ENCODE peak calls at places on chromosomes 3 and 15, in six cellular contexts. L is HL-60, G is HepG2, E is A549, J is SK-N-SH, W is HCT116. X is an unnamed sample.

GRCh38 chr3:195119461-195120198 is 151.3 kb downstream of the XXYLT1 start:
- DNase-seq in L (no peak), G (peak), E (peak), J (no peak), W (no peak), X (peak)

GRCh38 chr3:136713961-136714514 is 38.1 kb downstream of the STAG1 start:
- DNase-seq in L (peak), G (no peak), E (no peak), J (no peak), W (no peak), X (no peak)

GRCh38 chr3:63766261-63766660 is 52.8 kb upstream of the C3orf49 start:
- DNase-seq in L (no peak), G (no peak), E (no peak), J (no peak), W (no peak), X (no peak)

GRCh38 chr3:114216186-114216970 is 21.0 kb downstream of the ZNF80 start:
- DNase-seq in L (no peak), G (no peak), E (no peak), J (no peak), W (no peak), X (no peak)

GRCh38 chr3:113297741-113298320 is 86.5 kb downstream of the BOC start:
- DNase-seq in L (no peak), G (no peak), E (no peak), J (peak), W (no peak), X (no peak)

GRCh38 chr3:43674345-43675085 is 16.2 kb upstream of the ABHD5 start:
- DNase-seq in L (no peak), G (no peak), E (no peak), J (no peak), W (no peak), X (no peak)

GRCh38 chr15:60703196-60703933 is 224.4 kb upstream of the ICE2 start:
- DNase-seq in L (no peak), G (no peak), E (no peak), J (no peak), W (no peak), X (no peak)

GRCh38 chr15:78638658-78639314 is 2.2 kb downstream of the CHRNB4 start:
- DNase-seq in L (no peak), G (peak), E (peak), J (peak), W (peak), X (peak)

GRCh38 chr3:33687406-33688010 is 30.5 kb downstream of the CLASP2 start:
- DNase-seq in L (no peak), G (no peak), E (no peak), J (peak), W (no peak), X (no peak)

GRCh38 chr3:33839283-33839682 is 40.9 kb downstream of the PDCD6IP start:
- DNase-seq in L (no peak), G (no peak), E (no peak), J (no peak), W (no peak), X (no peak)

GRCh38 chr3:24185738-24186384 is 240.8 kb downstream of the NR1D2 start:
- DNase-seq in L (no peak), G (peak), E (peak), J (peak), W (peak), X (peak)

GRCh38 chr3:53834429-53835095 is 11.7 kb downstream of the CHDH start:
- DNase-seq in L (peak), G (no peak), E (no peak), J (no peak), W (no peak), X (no peak)

GRCh38 chr15:44804303-44805046 is 68.1 kb downstream of the TRIM69 start:
- DNase-seq in L (no peak), G (no peak), E (no peak), J (no peak), W (no peak), X (no peak)

GRCh38 chr3:18440053-18440768 is 15.1 kb upstream of the SATB1 start:
- DNase-seq in L (no peak), G (no peak), E (no peak), J (no peak), W (no peak), X (no peak)

GRCh38 chr3:61078016-61078415 is 173.2 kb downstream of the FHIT start:
- DNase-seq in L (no peak), G (no peak), E (no peak), J (no peak), W (no peak), X (no peak)

GRCh38 chr3:81622395-81622794 is 139.1 kb downstream of the GBE1 start:
- DNase-seq in L (no peak), G (no peak), E (no peak), J (no peak), W (no peak), X (no peak)

GRCh38 chr3:136899622-136900158 is 37.7 kb downstream of the NCK1 start:
- DNase-seq in L (no peak), G (no peak), E (no peak), J (no peak), W (no peak), X (no peak)

GRCh38 chr3:143010024-143010423 is 8.7 kb downstream of the U2SURP start:
- DNase-seq in L (no peak), G (no peak), E (no peak), J (no peak), W (no peak), X (no peak)

GRCh38 chr15:67066041-67067021 is 929 bp downstream of the SMAD3 start:
- DNase-seq in L (no peak), G (no peak), E (no peak), J (peak), W (no peak), X (peak)

GRCh38 chr15:34341922-34342736 is 807 bp downstream of the NOP10 start:
- DNase-seq in L (no peak), G (no peak), E (peak), J (no peak), W (no peak), X (peak)

GRCh38 chr3:194080913-194081800 is 54.8 kb upstream of the HES1 start:
- DNase-seq in L (no peak), G (no peak), E (no peak), J (no peak), W (no peak), X (no peak)

GRCh38 chr3:146166450-146167222 is 5.7 kb upstream of the PLOD2 start:
- DNase-seq in L (no peak), G (peak), E (peak), J (no peak), W (no peak), X (no peak)

GRCh38 chr3:8539419-8539818 is 37.8 kb downstream of the LMCD1 start:
- DNase-seq in L (no peak), G (no peak), E (no peak), J (no peak), W (no peak), X (no peak)

GRCh38 chr3:43426388-43426787 is 140.0 kb downstream of the SNRK start:
- DNase-seq in L (no peak), G (no peak), E (no peak), J (peak), W (no peak), X (no peak)

GRCh38 chr3:128824132-128824850 is 55.1 kb upstream of the ACAD9 start:
- DNase-seq in L (no peak), G (no peak), E (no peak), J (no peak), W (no peak), X (no peak)

GRCh38 chr15:80878867-80879250 is 99.7 kb downstream of the CEMIP start:
- DNase-seq in L (no peak), G (no peak), E (no peak), J (no peak), W (no peak), X (no peak)

GRCh38 chr3:142366434-142366833 is 81.4 kb downstream of the XRN1 start:
- DNase-seq in L (no peak), G (peak), E (peak), J (peak), W (peak), X (peak)

GRCh38 chr3:69079269-69080159 is 651 bp downstream of the UBA3 start:
- DNase-seq in L (no peak), G (peak), E (no peak), J (peak), W (no peak), X (peak)

GRCh38 chr15:39730552-39730951 is 52.1 kb downstream of the FSIP1 start:
- DNase-seq in L (no peak), G (peak), E (peak), J (no peak), W (no peak), X (no peak)

GRCh38 chr3:133881987-133882825 is 13.5 kb downstream of the RAB6B start:
- DNase-seq in L (no peak), G (no peak), E (no peak), J (no peak), W (no peak), X (no peak)

GRCh38 chr15:58521293-58521991 is 89.7 kb downstream of the LIPC start:
- DNase-seq in L (peak), G (peak), E (peak), J (no peak), W (peak), X (peak)

GRCh38 chr3:15558581-15558980 is 37.1 kb upstream of the COLQ start:
- DNase-seq in L (no peak), G (no peak), E (no peak), J (no peak), W (no peak), X (no peak)

GRCh38 chr3:15556512-15556911 is 35.0 kb upstream of the COLQ start:
- DNase-seq in L (no peak), G (no peak), E (no peak), J (no peak), W (no peak), X (no peak)

GRCh38 chr3:15562560-15562959 is 38.8 kb downstream of the HACL1 start:
- DNase-seq in L (no peak), G (no peak), E (no peak), J (no peak), W (no peak), X (no peak)

GRCh38 chr3:15553749-15554148 is 32.2 kb upstream of the COLQ start:
- DNase-seq in L (no peak), G (peak), E (no peak), J (no peak), W (no peak), X (no peak)

GRCh38 chr3:15557511-15557946 is 36.0 kb upstream of the COLQ start:
- DNase-seq in L (peak), G (peak), E (peak), J (peak), W (peak), X (peak)
- TF ChIP-seq REST in L (no peak), G (no peak), E (no peak), J (no peak), W (no peak), X (no peak)

GRCh38 chr3:78827618-78828017 is 940.2 kb downstream of the ROBO1 start:
- DNase-seq in L (no peak), G (no peak), E (no peak), J (no peak), W (no peak), X (no peak)

GRCh38 chr3:78838362-78838761 is 929.4 kb downstream of the ROBO1 start:
- DNase-seq in L (no peak), G (no peak), E (no peak), J (no peak), W (no peak), X (no peak)

GRCh38 chr3:78831446-78831972 is 936.3 kb downstream of the ROBO1 start:
- DNase-seq in L (no peak), G (no peak), E (no peak), J (no peak), W (no peak), X (no peak)

GRCh38 chr3:78830466-78830865 is 937.3 kb downstream of the ROBO1 start:
- DNase-seq in L (no peak), G (no peak), E (no peak), J (no peak), W (no peak), X (no peak)

DNA sequence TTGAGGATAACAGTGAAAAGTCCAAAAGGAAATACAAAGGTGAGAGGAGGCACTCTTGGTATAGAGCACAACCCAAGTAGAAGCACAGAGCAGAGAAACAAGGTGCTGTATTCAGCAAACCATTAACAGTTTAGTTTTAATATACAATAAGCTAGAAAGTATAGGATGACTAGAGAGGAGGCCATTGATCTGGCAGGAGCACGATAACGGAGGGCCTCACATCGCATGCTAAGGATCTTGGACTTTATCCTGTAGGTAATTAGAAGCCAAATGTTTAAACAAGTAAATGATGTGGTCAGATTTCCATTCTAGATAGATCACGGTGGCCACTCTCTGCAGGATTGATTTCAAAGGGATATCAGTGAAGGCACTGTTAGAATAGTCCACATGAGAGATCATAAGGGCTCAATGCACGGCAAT is 935.0 kb downstream of the ROBO1 start:
- DNase-seq in L (no peak), G (peak), E (no peak), J (no peak), W (no peak), X (no peak)
- TF ChIP-seq REST in L (no peak), G (peak), E (no peak), J (no peak), W (no peak), X (no peak)

GRCh38 chr3:138437281-138437680 is 2.9 kb downstream of the ESYT3 start:
- DNase-seq in L (no peak), G (no peak), E (no peak), J (peak), W (no peak), X (no peak)

GRCh38 chr3:138434875-138435772 is 708 bp downstream of the ESYT3 start:
- DNase-seq in L (no peak), G (no peak), E (peak), J (peak), W (no peak), X (peak)

GRCh38 chr3:138434276-138434874 is at the start of gene ESYT3:
- DNase-seq in L (peak), G (peak), E (peak), J (peak), W (no peak), X (peak)

GRCh38 chr3:138433892-138434275 is 532 bp upstream of the ESYT3 start:
- DNase-seq in L (no peak), G (no peak), E (no peak), J (no peak), W (no peak), X (peak)

GRCh38 chr3:138435840-138436239 is 1.4 kb downstream of the ESYT3 start:
- DNase-seq in L (no peak), G (no peak), E (no peak), J (no peak), W (no peak), X (no peak)
- TF ChIP-seq REST in L (no peak), G (no peak), E (no peak), J (no peak), W (no peak), X (no peak)

DNA sequence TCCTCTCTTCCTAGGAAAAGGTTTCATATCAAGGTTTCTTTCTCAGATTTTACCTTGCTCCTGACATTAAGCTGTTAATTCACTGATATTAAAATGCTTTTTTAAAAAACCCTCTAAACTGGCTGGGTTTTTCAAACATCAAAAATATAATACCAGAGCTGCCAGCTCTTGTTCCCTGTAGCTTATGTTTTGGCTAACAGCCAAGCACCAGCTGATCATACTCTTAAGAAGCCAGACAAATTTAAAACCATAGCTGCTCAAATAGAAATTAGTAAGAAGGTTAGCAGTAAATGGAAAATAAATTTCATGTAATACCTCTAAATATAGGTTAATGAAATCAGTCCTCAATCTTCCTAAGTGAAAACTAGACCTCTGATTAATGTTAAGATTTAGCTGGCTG is 657.6 kb downstream of the GRM7 start:
- DNase-seq in L (no peak), G (no peak), E (no peak), J (peak), W (no peak), X (no peak)
- TF ChIP-seq REST in L (no peak), G (no peak), E (no peak), J (no peak), W (no peak), X (no peak)

GRCh38 chr3:160403796-160404510 is 4.5 kb downstream of the SMC4 start:
- DNase-seq in L (no peak), G (no peak), E (no peak), J (no peak), W (no peak), X (no peak)
- TF ChIP-seq REST in L (no peak), G (no peak), E (no peak), J (no peak), W (no peak), X (no peak)

GRCh38 chr3:21960033-21960432 is 209.0 kb upstream of the ZNF385D start:
- DNase-seq in L (no peak), G (no peak), E (no peak), J (no peak), W (no peak), X (no peak)
- TF ChIP-seq REST in L (no peak), G (no peak), E (no peak), J (no peak), W (no peak), X (no peak)

DNA sequence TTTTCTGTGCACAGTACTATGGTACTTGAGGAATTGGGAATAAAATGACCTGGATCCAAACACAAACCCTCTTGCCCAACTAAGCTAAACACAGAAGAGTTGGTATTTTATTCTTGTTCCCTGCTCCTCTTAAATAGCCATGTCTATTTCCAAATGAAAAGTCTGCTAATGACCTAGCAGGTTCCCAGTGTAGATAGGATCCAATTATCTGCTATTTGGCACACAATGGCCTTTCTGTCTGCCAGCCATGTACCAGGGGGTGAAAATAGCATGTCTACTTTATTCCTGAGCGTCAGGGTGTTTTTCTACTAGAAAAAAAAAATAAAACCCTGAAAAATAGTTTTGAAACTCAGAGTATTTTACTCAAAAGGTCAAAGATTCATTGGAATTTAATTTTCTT is 657.0 kb upstream of the NAALADL2 start:
- DNase-seq in L (no peak), G (no peak), E (no peak), J (no peak), W (no peak), X (no peak)
- TF ChIP-seq REST in L (no peak), G (no peak), E (no peak), J (no peak), W (no peak), X (no peak)

GRCh38 chr15:76217867-76218217 is 93.4 kb downstream of the ETFA start:
- DNase-seq in L (no peak), G (no peak), E (no peak), J (no peak), W (no peak), X (no peak)

GRCh38 chr15:76221085-76221767 is 90.0 kb downstream of the ETFA start:
- DNase-seq in L (no peak), G (no peak), E (no peak), J (no peak), W (no peak), X (no peak)

GRCh38 chr15:76222159-76222558 is 89.1 kb downstream of the ETFA start:
- DNase-seq in L (no peak), G (no peak), E (no peak), J (no peak), W (no peak), X (no peak)

GRCh38 chr15:76217029-76217866 is 94.0 kb downstream of the ETFA start:
- DNase-seq in L (no peak), G (no peak), E (peak), J (no peak), W (peak), X (no peak)
- TF ChIP-seq REST in L (no peak), G (no peak), E (no peak), J (no peak), W (no peak), X (no peak)

X was measured in GM23338.